ENCODE peak calls at places on chromosomes 11 and 22, in four cellular contexts. N is breast epithelium, H is IMR-90, A is H54. V is an unnamed sample.

GRCh38 chr11:85941380-85941973 is 86.3 kb downstream of the CCDC83 start:
- DNase-seq in N (no peak), H (peak), A (peak), V (peak)

GRCh38 chr11:67492801-67493547 is 10.1 kb downstream of the AIP start:
- DNase-seq in N (no peak), H (no peak), A (no peak), V (no peak)

GRCh38 chr22:19173047-19174035 is 5.2 kb downstream of the SLC25A1 start:
- DNase-seq in N (no peak), H (no peak), A (no peak), V (peak)

GRCh38 chr11:8296203-8296602 is 32.5 kb upstream of the LMO1 start:
- DNase-seq in N (no peak), H (no peak), A (no peak), V (no peak)

GRCh38 chr11:83159901-83160865 is 3.3 kb downstream of the PCF11 start:
- DNase-seq in N (peak), H (peak), A (no peak), V (peak)

GRCh38 chr11:32122200-32122599 is 31.3 kb downstream of the RCN1 start:
- DNase-seq in N (no peak), H (no peak), A (no peak), V (no peak)

GRCh38 chr11:74321487-74322188 is 10.2 kb upstream of the P4HA3 start:
- DNase-seq in N (no peak), H (peak), A (no peak), V (peak)

GRCh38 chr22:29205598-29206371 is at the start of gene EMID1:
- DNase-seq in N (no peak), H (peak), A (no peak), V (peak)

GRCh38 chr11:76102772-76103171 is 103.5 kb downstream of the WNT11 start:
- DNase-seq in N (no peak), H (peak), A (no peak), V (peak)

DNA sequence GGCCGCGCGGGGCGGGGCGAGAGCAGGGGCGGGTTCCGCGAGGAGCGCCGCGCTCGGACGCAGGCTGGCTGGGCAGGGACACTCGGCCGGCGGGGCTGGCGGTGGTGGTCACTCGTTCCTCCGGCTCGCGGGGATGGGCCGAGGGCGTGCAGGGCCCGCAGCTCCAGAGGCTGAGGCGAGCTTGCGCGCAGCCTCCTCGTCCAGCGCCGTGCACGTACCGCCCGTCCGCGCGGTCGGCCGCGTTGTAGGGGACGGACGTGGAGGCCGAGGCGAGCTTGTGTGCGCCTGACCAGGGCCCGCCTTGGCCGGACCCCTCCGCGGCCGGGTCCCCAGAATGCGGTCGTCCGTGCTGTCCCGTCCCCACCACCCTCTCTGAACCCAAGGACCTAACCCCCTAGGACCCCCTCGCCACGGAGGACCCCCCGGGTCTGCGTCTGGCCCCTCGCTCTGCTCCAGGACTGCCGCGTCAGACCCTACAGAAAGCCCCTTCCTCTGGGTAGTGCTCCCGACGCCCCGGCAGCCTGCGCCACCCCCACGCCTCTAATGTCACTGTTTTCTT is 569 bp upstream of the YPEL1 start:
- DNase-seq in N (no peak), H (no peak), A (no peak), V (no peak)
- TF ChIP-seq POLR2A in N (no peak), H (no peak), A (no peak), V (no peak)

GRCh38 chr11:14544611-14545010 is 24.4 kb upstream of the PSMA1 start:
- DNase-seq in N (no peak), H (peak), A (no peak), V (peak)
- TF ChIP-seq POLR2A in N (no peak), H (no peak), A (no peak), V (no peak)

DNA sequence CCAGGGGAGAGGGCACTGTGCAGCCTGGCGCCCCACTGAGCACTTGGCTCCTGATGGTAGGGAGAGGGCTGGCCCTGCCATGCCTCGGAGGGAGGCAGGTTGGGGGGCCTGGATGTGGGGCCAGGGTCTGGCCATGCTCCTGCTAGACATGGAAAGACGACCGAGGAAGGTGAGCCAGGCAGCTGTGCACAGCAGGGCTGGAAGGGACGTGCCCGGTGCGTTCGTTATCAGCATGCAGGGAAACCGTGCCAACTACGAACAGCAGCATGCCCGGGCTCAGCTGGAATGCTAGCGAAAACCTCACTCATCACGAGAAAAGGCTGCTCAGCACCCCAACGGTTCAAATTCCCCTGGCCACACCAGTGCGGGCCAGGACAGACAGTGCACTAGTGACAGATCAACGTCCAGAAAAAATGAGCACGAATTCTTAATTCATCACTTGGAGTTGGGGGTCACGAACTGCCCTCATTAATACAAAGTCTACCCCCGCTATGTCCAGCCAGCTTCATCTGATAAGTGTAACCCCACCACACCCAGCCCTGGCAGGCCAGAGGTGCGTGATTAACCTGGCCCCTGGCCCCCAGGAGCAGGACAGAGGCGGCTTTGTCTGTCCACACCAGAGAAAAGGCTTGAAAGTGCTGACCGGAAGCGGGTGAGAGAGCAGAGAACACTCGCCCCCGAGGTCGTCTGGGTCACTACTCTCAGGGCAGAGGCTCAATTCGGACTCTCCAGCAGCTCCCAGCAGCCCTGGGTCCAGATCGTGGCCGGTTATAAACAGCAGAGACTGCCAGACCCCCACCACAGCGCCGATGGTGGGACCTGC is 84.2 kb downstream of the CELSR1 start:
- DNase-seq in N (no peak), H (no peak), A (no peak), V (no peak)
- TF ChIP-seq POLR2A in N (no peak), H (no peak), A (no peak), V (no peak)

GRCh38 chr11:130234315-130234714 is 74.7 kb downstream of the ST14 start:
- DNase-seq in N (no peak), H (no peak), A (no peak), V (no peak)
- TF ChIP-seq POLR2A in N (no peak), H (no peak), A (no peak), V (no peak)

GRCh38 chr11:55895216-55895615 is 12.1 kb downstream of the TRIM51 start:
- DNase-seq in N (no peak), H (no peak), A (no peak), V (no peak)
- TF ChIP-seq POLR2A in N (no peak), H (no peak), A (no peak), V (no peak)

GRCh38 chr11:64235427-64236161 is 1.2 kb downstream of the VEGFB start:
- DNase-seq in N (no peak), H (no peak), A (no peak), V (no peak)

GRCh38 chr11:64233913-64234839 is at the start of gene VEGFB:
- DNase-seq in N (no peak), H (peak), A (peak), V (peak)

GRCh38 chr11:64232182-64233018 is 2.0 kb upstream of the VEGFB start:
- DNase-seq in N (no peak), H (no peak), A (no peak), V (peak)

GRCh38 chr11:64237484-64237951 is 3.1 kb downstream of the VEGFB start:
- DNase-seq in N (peak), H (no peak), A (no peak), V (no peak)

DNA sequence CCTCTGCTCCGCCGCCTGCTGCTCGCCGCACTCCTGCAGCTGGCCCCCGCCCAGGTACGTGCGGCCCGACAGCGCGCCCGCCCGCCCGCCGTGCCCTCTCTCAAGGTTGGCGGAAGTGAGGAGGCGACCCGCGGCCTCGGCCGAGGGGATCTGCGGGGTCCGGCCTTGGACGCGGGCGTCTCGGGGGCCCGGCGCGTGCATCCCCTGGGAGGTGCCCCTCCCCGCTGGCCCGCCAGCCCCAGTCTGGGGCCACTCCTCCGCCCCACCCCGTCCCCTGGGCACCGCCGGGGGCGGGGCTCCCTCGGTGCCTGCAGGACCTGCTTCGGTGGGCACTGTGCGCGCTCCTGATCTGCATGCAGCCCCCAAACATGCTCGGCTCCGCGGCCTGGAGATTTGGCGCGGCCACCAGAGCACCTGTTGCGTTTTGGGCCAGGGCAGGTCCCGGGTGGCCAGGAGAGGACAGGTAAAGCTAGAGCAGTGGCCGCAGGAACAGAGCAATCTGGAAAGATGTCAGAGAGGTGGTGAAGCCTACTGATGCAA is 526 bp downstream of the VEGFB start:
- DNase-seq in N (no peak), H (no peak), A (no peak), V (peak)
- TF ChIP-seq POLR2A in N (no peak), H (no peak), A (peak), V (no peak)

DNA sequence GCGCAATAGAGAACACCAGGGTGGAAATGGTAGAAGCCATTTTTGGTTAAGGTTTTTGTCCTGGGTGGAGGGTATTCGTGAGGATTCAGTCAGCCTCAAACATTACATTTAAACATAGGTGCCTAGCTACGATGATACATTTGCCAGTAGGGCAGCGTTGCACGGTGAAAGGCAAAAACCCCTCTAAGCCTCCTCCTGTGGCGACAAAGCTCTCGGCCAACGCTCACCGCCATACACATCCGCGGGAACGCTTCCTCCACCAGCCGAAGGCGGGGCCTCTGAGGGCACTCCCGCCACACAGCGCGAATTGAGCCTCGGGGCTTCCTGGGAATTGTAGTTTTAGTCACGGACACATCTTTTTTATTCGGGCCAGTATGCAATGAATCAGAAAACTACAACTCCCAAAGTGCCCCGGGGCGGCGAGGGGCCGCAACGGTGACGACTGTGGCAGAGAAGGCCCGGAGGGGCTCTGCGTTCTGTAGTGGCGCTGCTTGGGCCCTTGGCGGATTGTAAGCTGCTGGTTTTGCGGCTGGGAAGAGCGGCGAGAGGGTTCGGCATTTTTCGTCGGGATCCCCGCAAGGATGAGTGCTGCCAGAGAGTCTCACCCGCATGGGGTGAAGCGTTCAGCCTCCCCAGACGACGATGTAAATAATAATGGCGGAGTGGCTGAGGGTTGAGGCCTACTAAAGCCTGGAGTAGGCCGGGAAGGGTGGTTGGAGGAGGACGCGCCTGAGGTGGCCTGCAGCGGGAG is at the start of gene C11orf58:
- DNase-seq in N (peak), H (peak), A (peak), V (peak)
- TF ChIP-seq POLR2A in N (peak), H (peak), A (peak), V (peak)